ENCODE peak calls at places on chromosomes 2 and 18, in four cellular contexts. R is endothelial cell; X is effector CD8-positive, alpha-beta T cell; Q is epithelial cell of esophagus. U is an unnamed sample.
A peak's percentile ranks its signal among the peaks of the same experiment; 100 is the strongest.

GRCh38 chr18:24677011-24677410 is 216.6 kb downstream of the HRH4 start:
- DNase-seq in R (no peak), X (no peak), Q (no peak), U (no peak)

GRCh38 chr2:199775297-199775696 is 75.7 kb downstream of the FTCDNL1 start:
- DNase-seq in R (no peak), X (no peak), Q (no peak), U (no peak)

GRCh38 chr2:35548171-35548570 is 807.4 kb upstream of the CRIM1 start:
- DNase-seq in R (no peak), X (no peak), Q (peak; percentile 35), U (peak; percentile 65)

GRCh38 chr2:10467401-10467800 is 19.3 kb upstream of the ODC1 start:
- DNase-seq in R (peak; percentile 22), X (no peak), Q (no peak), U (peak; percentile 9)

GRCh38 chr2:120867290-120868231 is 131.9 kb downstream of the GLI2 start:
- DNase-seq in R (peak; percentile 31), X (no peak), Q (peak; percentile 65), U (peak; percentile 78)

GRCh38 chr2:144770616-144771230 is 250.8 kb upstream of the ZEB2 start:
- DNase-seq in R (no peak), X (no peak), Q (no peak), U (no peak)

GRCh38 chr2:56444339-56444738 is 260.5 kb downstream of the CCDC85A start:
- DNase-seq in R (no peak), X (no peak), Q (peak; percentile 2), U (peak; percentile 25)

GRCh38 chr2:128196026-128196822 is 105.2 kb downstream of the UGGT1 start:
- DNase-seq in R (no peak), X (no peak), Q (no peak), U (peak; percentile 74)

GRCh38 chr2:233413529-233414272 is 59.4 kb downstream of the DGKD start:
- DNase-seq in R (no peak), X (peak; percentile 49), Q (peak; percentile 84), U (peak; percentile 40)

GRCh38 chr2:166516712-166517303 is 22.8 kb upstream of the SCN7A start:
- DNase-seq in R (peak; percentile 56), X (no peak), Q (peak; percentile 41), U (peak; percentile 61)

GRCh38 chr2:95303191-95303914 is 6.2 kb downstream of the KCNIP3 start:
- DNase-seq in R (no peak), X (no peak), Q (no peak), U (no peak)

GRCh38 chr2:74577448-74577847 is 22.9 kb downstream of the DOK1 start:
- DNase-seq in R (no peak), X (no peak), Q (no peak), U (no peak)

GRCh38 chr18:70363861-70364260 is 75.0 kb downstream of the SOCS6 start:
- DNase-seq in R (no peak), X (no peak), Q (peak; percentile 68), U (peak; percentile 33)

GRCh38 chr2:42494434-42495233 is 852 bp upstream of the KCNG3 start:
- DNase-seq in R (peak; percentile 74), X (peak; percentile 53), Q (peak; percentile 82), U (peak; percentile 87)

GRCh38 chr2:171434671-171434980 is 600 bp downstream of the DCAF17 start:
- DNase-seq in R (no peak), X (no peak), Q (no peak), U (no peak)

GRCh38 chr18:74905245-74905644 is 303.7 kb downstream of the PTGR3 start:
- DNase-seq in R (no peak), X (no peak), Q (no peak), U (peak; percentile 10)

GRCh38 chr2:80651435-80651834 is 346.9 kb upstream of the LRRTM1 start:
- DNase-seq in R (no peak), X (no peak), Q (no peak), U (no peak)

GRCh38 chr2:173982918-173983317 is 17.7 kb upstream of the SP3 start:
- DNase-seq in R (no peak), X (no peak), Q (peak; percentile 93), U (peak; percentile 82)

GRCh38 chr18:68148862-68149261 is 566.0 kb downstream of the TMX3 start:
- DNase-seq in R (no peak), X (no peak), Q (no peak), U (no peak)

GRCh38 chr2:181420259-181421130 is 36.7 kb upstream of the ITGA4 start:
- DNase-seq in R (no peak), X (no peak), Q (no peak), U (no peak)

GRCh38 chr18:57547260-57547659 is 39.2 kb downstream of the FECH start:
- DNase-seq in R (no peak), X (no peak), Q (no peak), U (no peak)

U was measured in choroid plexus epithelial cell.